ENCODE peak calls at places on chromosomes 11 and 22, in five cellular contexts. N is amygdala, F is ELR, C is coronary artery, Y is SK-MEL-5. J is an unnamed sample.
A peak's percentile ranks its signal among the peaks of the same experiment; 100 is the strongest.

GRCh38 chr11:69537126-69537525 is 55.7 kb downstream of the LINC01488 start:
- DNase-seq in N (no peak), F (no peak), C (no peak), Y (no peak), J (no peak)

GRCh38 chr11:68632802-68633201 is 51.5 kb upstream of the GAL start:
- DNase-seq in N (no peak), F (peak; percentile 75), C (no peak), Y (peak; percentile 72), J (no peak)

GRCh38 chr11:1450958-1451710 is 35.4 kb downstream of the MOB2 start:
- DNase-seq in N (no peak), F (no peak), C (no peak), Y (no peak), J (no peak)

GRCh38 chr22:44931077-44931540 is 78.7 kb downstream of the PHF21B start:
- DNase-seq in N (no peak), F (no peak), C (no peak), Y (no peak), J (no peak)

GRCh38 chr11:70111269-70112016 is 33.3 kb downstream of the ANO1 start:
- DNase-seq in N (no peak), F (peak; percentile 54), C (no peak), Y (peak; percentile 100), J (no peak)

GRCh38 chr22:20021196-20022181 is 579 bp downstream of the TANGO2 start:
- DNase-seq in N (no peak), F (peak; percentile 46), C (peak; percentile 86), Y (peak; percentile 77), J (no peak)

GRCh38 chr11:90134420-90135003 is at the start of gene NAALAD2:
- DNase-seq in N (peak; percentile 23), F (peak; percentile 42), C (no peak), Y (peak; percentile 51), J (peak; percentile 76)

GRCh38 chr22:28105396-28105795 is 186.3 kb upstream of the PITPNB start:
- DNase-seq in N (no peak), F (no peak), C (no peak), Y (no peak), J (no peak)

GRCh38 chr11:132555617-132556016 is 976.7 kb downstream of the OPCML start:
- DNase-seq in N (no peak), F (no peak), C (no peak), Y (no peak), J (no peak)

GRCh38 chr22:46598737-46599424 is 21.3 kb upstream of the GRAMD4 start:
- DNase-seq in N (no peak), F (no peak), C (no peak), Y (peak; percentile 77), J (no peak)

GRCh38 chr11:121426476-121427454 is 25.3 kb upstream of the SORL1 start:
- DNase-seq in N (peak; percentile 16), F (no peak), C (no peak), Y (no peak), J (no peak)

GRCh38 chr11:5618807-5619206 is 6.0 kb upstream of the TRIM34 start:
- DNase-seq in N (no peak), F (peak; percentile 95), C (no peak), Y (peak; percentile 35), J (no peak)

GRCh38 chr11:119531623-119532022 is 108.7 kb upstream of the THY1 start:
- DNase-seq in N (no peak), F (no peak), C (peak; percentile 54), Y (no peak), J (no peak)

GRCh38 chr11:62015615-62016014 is 48.2 kb upstream of the FTH1 start:
- DNase-seq in N (no peak), F (no peak), C (no peak), Y (no peak), J (no peak)

GRCh38 chr11:118572914-118573550 is 823 bp downstream of the ARCN1 start:
- DNase-seq in N (no peak), F (peak; percentile 65), C (no peak), Y (peak; percentile 22), J (peak; percentile 51)

GRCh38 chr11:33027846-33028536 is 11.4 kb upstream of the TCP11L1 start:
- DNase-seq in N (no peak), F (peak; percentile 35), C (no peak), Y (peak; percentile 33), J (no peak)

GRCh38 chr11:74926304-74927030 is 22.4 kb downstream of the XRRA1 start:
- DNase-seq in N (no peak), F (peak; percentile 76), C (no peak), Y (no peak), J (no peak)

GRCh38 chr11:7098235-7098832 is 9.5 kb downstream of the RBMXL2 start:
- DNase-seq in N (no peak), F (peak; percentile 66), C (no peak), Y (peak; percentile 72), J (no peak)

GRCh38 chr11:32838505-32839274 is 9.0 kb downstream of the PRRG4 start:
- DNase-seq in N (no peak), F (no peak), C (no peak), Y (no peak), J (no peak)

GRCh38 chr11:75797796-75798195 is 17.2 kb upstream of the UVRAG start:
- DNase-seq in N (no peak), F (peak; percentile 77), C (no peak), Y (no peak), J (no peak)

GRCh38 chr11:2294340-2295290 is 7.1 kb downstream of the C11orf21 start:
- DNase-seq in N (no peak), F (no peak), C (peak; percentile 61), Y (no peak), J (peak; percentile 62)

GRCh38 chr11:86277741-86278140 is 24.3 kb upstream of the HIKESHI start:
- DNase-seq in N (no peak), F (no peak), C (no peak), Y (no peak), J (no peak)

J was measured in type B pancreatic cell.